ENCODE peak calls at places on chromosomes 4 and X, in four cellular contexts. T, A, B and Q are unnamed samples. For H3K4me1, the result is how much of the 10 kb centered on the place peaks cover.

GRCh38 chr4:118175506-118175905 is 141.2 kb downstream of the NDST3 start:
- DNase-seq in T (no peak), A (peak), B (peak), Q (no peak)

GRCh38 chrX:97446298-97446882 is 562.7 kb downstream of the RPA4 start:
- DNase-seq in T (no peak), A (no peak), B (no peak), Q (no peak)

GRCh38 chr4:8084712-8085490 is 73.7 kb downstream of the ABLIM2 start:
- DNase-seq in T (no peak), A (no peak), B (no peak), Q (no peak)

GRCh38 chr4:98939892-98940298 is 11.0 kb upstream of the EIF4E start:
- DNase-seq in T (no peak), A (peak), B (peak), Q (peak)

GRCh38 chrX:20542072-20542471 is 275.4 kb upstream of the RPS6KA3 start:
- DNase-seq in T (no peak), A (no peak), B (no peak), Q (no peak)

GRCh38 chrX:18210470-18210869 is 10.2 kb downstream of the BEND2 start:
- DNase-seq in T (no peak), A (peak), B (no peak), Q (no peak)

GRCh38 chr4:128285085-128286023 is 2.3 kb downstream of the PGRMC2 start:
- DNase-seq in T (no peak), A (no peak), B (no peak), Q (no peak)

GRCh38 chr4:121950212-121950679 is 1.6 kb downstream of the TRPC3 start:
- DNase-seq in T (peak), A (peak), B (peak), Q (peak)

GRCh38 chr4:108483077-108483476 is 137.3 kb upstream of the RPL34 start:
- DNase-seq in T (no peak), A (peak), B (no peak), Q (no peak)

GRCh38 chrX:117982702-117983392 is 133.8 kb downstream of the KLHL13 start:
- DNase-seq in T (no peak), A (no peak), B (no peak), Q (no peak)

GRCh38 chrX:943035-943434 is 269.4 kb downstream of the CRLF2 start:
- DNase-seq in T (no peak), A (no peak), B (no peak), Q (no peak)

GRCh38 chr4:51997647-51998046 is 22.5 kb downstream of the LRRC66 start:
- DNase-seq in T (no peak), A (no peak), B (no peak), Q (no peak)

GRCh38 chr4:25783943-25784342 is 78.8 kb downstream of the SEL1L3 start:
- DNase-seq in T (no peak), A (no peak), B (no peak), Q (no peak)

GRCh38 chr4:32268949-32269348 is 1548.8 kb downstream of the PCDH7 start:
- DNase-seq in T (no peak), A (peak), B (peak), Q (no peak)

GRCh38 chrX:148049441-148049840 is 68.3 kb downstream of the FMR1NB start:
- DNase-seq in T (no peak), A (peak), B (peak), Q (peak)

GRCh38 chr4:7647211-7647931 is 212.6 kb upstream of the PSAPL1 start:
- DNase-seq in T (no peak), A (no peak), B (no peak), Q (no peak)

GRCh38 chr4:108342325-108342986 is 173.7 kb upstream of the LEF1 start:
- DNase-seq in T (no peak), A (no peak), B (no peak), Q (no peak)

GRCh38 chr4:183390374-183390773 is 54.1 kb upstream of the CDKN2AIP start:
- DNase-seq in T (no peak), A (no peak), B (peak), Q (no peak)

GRCh38 chrX:20487227-20487626 is 220.5 kb upstream of the RPS6KA3 start:
- DNase-seq in T (no peak), A (no peak), B (peak), Q (no peak)

GRCh38 chr4:158111241-158111640 is 61.6 kb downstream of the GASK1B start:
- DNase-seq in T (no peak), A (no peak), B (peak), Q (peak)

GRCh38 chrX:110691446-110691845 is 104.2 kb downstream of the CHRDL1 start:
- DNase-seq in T (no peak), A (no peak), B (peak), Q (no peak)

GRCh38 chr4:665381-665750 is 8.7 kb downstream of the ATP5ME start:
- DNase-seq in T (no peak), A (no peak), B (no peak), Q (no peak)

GRCh38 chr4:123701046-123701445 is 304.5 kb downstream of the SPRY1 start:
- DNase-seq in T (no peak), A (no peak), B (no peak), Q (no peak)

GRCh38 chr4:40232610-40233009 is 35.8 kb downstream of the RHOH start:
- DNase-seq in T (no peak), A (no peak), B (no peak), Q (no peak)
- H3K4me1 ChIP-seq in T (under half), A (under half), B (under half), Q (under half)

DNA sequence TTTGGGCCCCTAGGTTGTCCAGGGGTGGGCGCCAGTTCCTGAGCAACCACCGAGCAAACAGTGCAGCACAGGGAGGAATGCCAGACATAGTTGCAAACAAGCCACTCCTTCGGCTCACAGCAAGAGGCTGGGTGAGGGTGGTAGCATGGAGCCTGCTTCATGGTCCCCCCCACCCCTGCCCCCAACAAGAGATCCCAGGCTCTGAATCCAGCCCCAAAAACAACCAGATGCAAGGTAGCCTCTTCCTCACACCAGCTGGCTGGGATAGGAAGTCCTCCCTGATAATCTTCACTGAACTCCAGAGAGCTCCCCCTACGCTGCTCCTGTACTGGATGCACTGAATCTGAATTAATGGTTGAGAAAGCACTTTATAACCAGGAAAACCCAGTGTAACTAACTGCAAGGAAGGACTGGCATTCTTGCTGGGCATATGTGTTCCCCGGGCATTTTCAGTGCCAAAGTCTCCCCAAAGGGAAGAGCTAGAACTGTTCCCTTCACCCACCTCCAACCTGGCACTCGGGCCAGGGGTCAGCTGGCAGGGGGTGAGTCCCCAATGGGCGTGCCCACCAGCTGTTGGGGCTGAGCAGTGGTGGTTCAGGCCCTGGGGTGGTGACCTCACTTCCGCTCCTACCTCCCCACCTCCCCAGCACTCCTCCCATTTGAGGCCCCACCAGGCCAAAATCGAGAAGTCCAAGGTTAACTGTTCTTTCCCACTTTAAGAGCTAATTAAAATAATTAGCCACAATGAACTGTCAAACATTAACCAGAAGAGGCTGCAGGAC is 1.5 kb downstream of the ELF4 start:
- DNase-seq in T (peak), A (no peak), B (peak), Q (no peak)
- H3K4me1 ChIP-seq in T (under half), A (under half), B (under half), Q (under half)

GRCh38 chrX:112734250-112734649 is 54.5 kb upstream of the LHFPL1 start:
- DNase-seq in T (no peak), A (peak), B (no peak), Q (no peak)

GRCh38 chrX:112736310-112736709 is 56.6 kb upstream of the LHFPL1 start:
- DNase-seq in T (no peak), A (no peak), B (no peak), Q (no peak)

GRCh38 chrX:112735147-112735546 is 55.4 kb upstream of the LHFPL1 start:
- DNase-seq in T (no peak), A (no peak), B (no peak), Q (no peak)

DNA sequence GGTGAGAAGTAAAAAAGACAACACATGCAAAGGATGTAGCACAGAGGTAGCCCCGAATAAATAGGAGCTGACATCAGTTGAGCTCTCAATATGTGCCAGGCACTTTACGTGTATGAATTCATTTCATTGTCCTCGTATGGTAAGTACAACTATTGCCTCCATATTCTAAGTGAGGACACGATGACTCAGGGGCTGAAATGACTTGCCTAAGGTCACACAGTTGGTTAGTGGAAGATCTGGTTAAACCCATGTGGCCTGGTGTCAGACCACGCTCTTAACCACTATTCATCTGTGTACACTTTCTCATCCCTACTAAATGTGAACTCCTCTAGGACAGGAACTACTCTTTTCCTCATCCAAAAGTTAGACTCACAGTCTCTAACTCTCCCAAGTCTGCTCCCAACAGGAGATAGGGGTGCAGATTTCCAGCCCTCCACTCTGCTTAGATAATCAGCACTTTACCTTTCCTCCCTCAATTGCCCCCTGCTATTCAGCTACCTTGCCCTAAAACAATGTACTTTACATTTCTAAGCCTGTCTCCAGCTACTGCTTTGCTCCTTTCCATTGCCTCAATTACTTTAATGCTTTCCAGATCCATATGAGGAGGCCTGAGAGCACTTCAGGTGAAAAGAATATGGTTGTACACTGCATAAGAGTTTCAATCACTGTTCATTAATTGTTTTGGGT is 58.8 kb upstream of the LHFPL1 start:
- DNase-seq in T (no peak), A (no peak), B (no peak), Q (no peak)
- H3K4me1 ChIP-seq in T (under half), A (under half), B (under half), Q (under half)

GRCh38 chr4:143186202-143186601 is 1.5 kb downstream of the USP38 start:
- DNase-seq in T (no peak), A (no peak), B (peak), Q (peak)
- H3K4me1 ChIP-seq in T (under half), A (under half), B (under half), Q (under half)